ENCODE peak calls at places on chromosomes 7 and 10, in seven cellular contexts. One of them, this sample, is unnamed.

GRCh38 chr10:123132576-123133477 is 2.9 kb upstream of the HMX3 start:
- DNase-seq in uterus: peak
- DNase-seq in PC-3: peak
- DNase-seq in AG04450: peak
- DNase-seq in IMR-90: peak
- DNase-seq in choroid plexus epithelial cell: peak
- DNase-seq in GM12865: peak
- DNase-seq in this sample: no peak

GRCh38 chr10:108434818-108435217 is 1270.3 kb upstream of the SORCS1 start:
- DNase-seq in GM12865: no peak
- DNase-seq in IMR-90: no peak
- DNase-seq in uterus: no peak
- DNase-seq in PC-3: peak
- DNase-seq in choroid plexus epithelial cell: no peak
- DNase-seq in AG04450: no peak
- DNase-seq in this sample: no peak

GRCh38 chr10:22606164-22606614 is 108.2 kb downstream of the PIP4K2A start:
- DNase-seq in AG04450: no peak
- DNase-seq in IMR-90: peak
- DNase-seq in uterus: no peak
- DNase-seq in PC-3: peak
- DNase-seq in choroid plexus epithelial cell: peak
- DNase-seq in GM12865: peak
- DNase-seq in this sample: no peak

GRCh38 chr7:155009570-155010157 is 6.7 kb upstream of the PAXIP1 start:
- DNase-seq in AG04450: no peak
- DNase-seq in IMR-90: no peak
- DNase-seq in choroid plexus epithelial cell: peak
- DNase-seq in GM12865: peak
- DNase-seq in PC-3: peak
- DNase-seq in uterus: no peak
- DNase-seq in this sample: no peak

GRCh38 chr7:48563334-48563733 is 361.0 kb upstream of the CDC14C start:
- DNase-seq in PC-3: peak
- DNase-seq in GM12865: peak
- DNase-seq in uterus: no peak
- DNase-seq in choroid plexus epithelial cell: no peak
- DNase-seq in IMR-90: no peak
- DNase-seq in AG04450: no peak
- DNase-seq in this sample: no peak

GRCh38 chr7:16579216-16579615 is 52.6 kb downstream of the LRRC72 start:
- DNase-seq in uterus: no peak
- DNase-seq in choroid plexus epithelial cell: no peak
- DNase-seq in GM12865: no peak
- DNase-seq in PC-3: no peak
- DNase-seq in AG04450: no peak
- DNase-seq in IMR-90: no peak
- DNase-seq in this sample: no peak

GRCh38 chr7:47292832-47293309 is 289.0 kb downstream of the TNS3 start:
- DNase-seq in uterus: no peak
- DNase-seq in GM12865: no peak
- DNase-seq in IMR-90: peak
- DNase-seq in choroid plexus epithelial cell: peak
- DNase-seq in PC-3: no peak
- DNase-seq in AG04450: no peak
- DNase-seq in this sample: no peak

GRCh38 chr10:1886039-1886438 is 148.7 kb upstream of the ADARB2 start:
- DNase-seq in choroid plexus epithelial cell: no peak
- DNase-seq in AG04450: no peak
- DNase-seq in IMR-90: no peak
- DNase-seq in PC-3: no peak
- DNase-seq in GM12865: no peak
- DNase-seq in uterus: no peak
- DNase-seq in this sample: no peak

GRCh38 chr10:71964669-71965515 is 697 bp downstream of the CHST3 start:
- DNase-seq in AG04450: no peak
- DNase-seq in choroid plexus epithelial cell: peak
- DNase-seq in IMR-90: peak
- DNase-seq in PC-3: peak
- DNase-seq in uterus: peak
- DNase-seq in GM12865: no peak
- DNase-seq in this sample: no peak

GRCh38 chr10:119306514-119306951 is 99.2 kb downstream of the GRK5 start:
- DNase-seq in AG04450: no peak
- DNase-seq in GM12865: peak
- DNase-seq in PC-3: peak
- DNase-seq in IMR-90: no peak
- DNase-seq in uterus: no peak
- DNase-seq in choroid plexus epithelial cell: no peak
- DNase-seq in this sample: no peak

GRCh38 chr10:119306964-119307363 is 99.6 kb downstream of the GRK5 start:
- DNase-seq in uterus: no peak
- DNase-seq in choroid plexus epithelial cell: no peak
- DNase-seq in PC-3: peak
- DNase-seq in IMR-90: peak
- DNase-seq in GM12865: no peak
- DNase-seq in AG04450: no peak
- DNase-seq in this sample: no peak

GRCh38 chr10:119304541-119304940 is 97.2 kb downstream of the GRK5 start:
- DNase-seq in choroid plexus epithelial cell: no peak
- DNase-seq in AG04450: no peak
- DNase-seq in uterus: no peak
- DNase-seq in IMR-90: no peak
- DNase-seq in GM12865: no peak
- DNase-seq in PC-3: no peak
- DNase-seq in this sample: no peak

GRCh38 chr10:119303886-119304285 is 96.5 kb downstream of the GRK5 start:
- DNase-seq in AG04450: no peak
- DNase-seq in GM12865: no peak
- DNase-seq in IMR-90: no peak
- DNase-seq in uterus: no peak
- DNase-seq in choroid plexus epithelial cell: no peak
- DNase-seq in PC-3: peak
- DNase-seq in this sample: no peak

DNA sequence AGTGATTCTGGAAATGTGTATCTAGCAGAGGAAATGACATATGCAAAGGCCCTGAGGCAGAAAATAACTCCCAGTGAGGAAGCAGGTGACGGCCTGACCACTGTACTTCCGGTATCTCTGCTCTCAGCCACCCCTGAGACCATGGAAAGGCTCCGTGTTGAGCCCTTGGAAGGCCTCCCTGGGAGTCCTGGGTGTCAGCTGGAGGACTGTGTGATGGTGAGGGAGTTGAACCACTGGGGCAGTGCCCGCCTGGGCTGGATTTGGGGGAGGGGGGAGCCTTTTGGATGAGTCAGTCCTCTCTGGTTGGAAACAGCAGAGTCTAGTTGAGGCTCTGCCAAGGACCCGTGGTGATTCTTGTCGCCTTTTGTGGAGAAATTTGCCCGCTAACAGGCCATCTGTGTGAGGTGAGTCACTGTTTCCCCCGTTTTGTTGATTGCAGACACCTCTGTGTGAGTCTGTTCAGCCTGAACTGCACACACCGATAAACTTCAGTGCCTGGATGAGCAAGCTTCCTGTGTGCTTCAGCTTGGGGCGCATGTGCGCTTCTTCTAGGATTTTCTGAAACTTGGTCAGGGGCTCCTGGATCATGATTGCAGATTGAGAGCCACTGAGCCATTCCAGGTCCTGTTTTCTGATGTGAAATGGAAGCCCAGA is 98.6 kb downstream of the GRK5 start:
- DNase-seq in AG04450: peak
- DNase-seq in GM12865: peak
- DNase-seq in PC-3: peak
- DNase-seq in uterus: peak
- DNase-seq in IMR-90: peak
- DNase-seq in choroid plexus epithelial cell: peak
- DNase-seq in this sample: peak
- H3K4me3 ChIP-seq in AG04450: no peak
- H3K4me3 ChIP-seq in GM12865: peak
- H3K4me3 ChIP-seq in PC-3: no peak
- H3K4me3 ChIP-seq in uterus: no peak
- H3K4me3 ChIP-seq in IMR-90: no peak
- H3K4me3 ChIP-seq in choroid plexus epithelial cell: no peak
- H3K4me3 ChIP-seq in this sample: no peak

DNA sequence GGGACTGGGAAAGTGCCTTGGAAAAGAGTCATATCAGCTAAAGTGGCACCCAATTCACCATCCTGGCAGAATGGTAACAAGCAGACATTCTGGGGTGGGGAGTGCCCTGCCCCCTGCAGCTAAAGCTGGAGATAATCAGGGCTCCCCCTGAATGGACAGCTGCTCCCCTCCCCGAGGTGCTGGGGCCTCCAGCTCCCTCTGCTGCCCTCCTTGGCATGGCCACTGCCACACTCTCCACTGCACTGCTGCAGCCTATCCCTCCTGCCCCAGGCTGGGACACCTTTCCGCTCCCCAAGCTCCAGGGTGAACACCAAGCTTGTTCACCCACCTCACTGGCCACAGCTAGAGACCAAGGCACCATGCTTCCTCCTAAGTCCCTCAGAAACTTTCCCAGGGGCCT is 9.8 kb upstream of the PARD3 start:
- DNase-seq in AG04450: no peak
- DNase-seq in uterus: no peak
- DNase-seq in choroid plexus epithelial cell: no peak
- DNase-seq in IMR-90: no peak
- DNase-seq in GM12865: no peak
- DNase-seq in PC-3: peak
- DNase-seq in this sample: no peak
- TF ChIP-seq CTCF in AG04450: peak
- TF ChIP-seq CTCF in uterus: peak
- TF ChIP-seq CTCF in choroid plexus epithelial cell: peak
- TF ChIP-seq CTCF in IMR-90: peak
- TF ChIP-seq CTCF in GM12865: no peak
- TF ChIP-seq CTCF in PC-3: peak
- TF ChIP-seq CTCF in this sample: peak

DNA sequence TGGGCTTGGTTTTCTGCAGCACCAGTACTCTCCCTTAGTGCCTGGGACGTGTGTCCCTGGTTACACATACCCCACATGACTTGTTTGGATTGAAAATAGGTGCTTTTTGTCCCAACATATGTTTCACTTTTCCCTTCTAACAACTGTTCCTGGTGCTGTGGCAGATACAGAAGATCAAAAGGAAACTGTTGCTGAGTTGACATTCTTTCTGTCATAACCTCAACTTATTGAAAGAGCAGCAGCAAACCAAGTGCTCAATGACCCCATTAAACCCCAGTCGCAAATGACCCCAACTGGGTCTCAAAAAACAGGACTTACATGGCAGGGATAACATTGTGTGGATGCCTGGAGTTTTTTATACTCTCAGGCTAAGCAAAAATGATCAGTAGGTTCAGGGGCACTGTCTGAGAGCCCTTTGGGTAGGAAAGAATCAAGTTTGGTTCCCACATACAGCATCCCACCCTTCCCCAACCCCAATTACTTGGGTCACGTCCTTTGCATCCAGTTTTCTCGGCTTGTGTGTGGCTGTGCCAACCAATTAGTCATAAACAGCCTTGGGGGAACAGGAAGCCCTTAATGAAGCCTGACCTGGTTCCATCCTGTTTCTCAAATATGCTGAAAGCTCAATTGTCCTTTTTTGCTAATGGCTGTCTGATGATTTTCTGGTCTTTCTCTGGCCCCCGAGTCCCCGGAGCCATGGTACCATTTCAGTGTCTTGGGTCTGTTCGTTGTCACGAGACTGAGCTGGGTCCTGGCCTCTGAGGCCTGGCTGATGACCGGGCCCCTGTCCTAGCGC is 4.9 kb downstream of the HKDC1 start:
- DNase-seq in PC-3: peak
- DNase-seq in AG04450: no peak
- DNase-seq in uterus: no peak
- DNase-seq in choroid plexus epithelial cell: no peak
- DNase-seq in IMR-90: no peak
- DNase-seq in GM12865: peak
- DNase-seq in this sample: no peak
- H3K4me3 ChIP-seq in PC-3: no peak
- H3K4me3 ChIP-seq in AG04450: no peak
- H3K4me3 ChIP-seq in uterus: no peak
- H3K4me3 ChIP-seq in choroid plexus epithelial cell: no peak
- H3K4me3 ChIP-seq in IMR-90: no peak
- H3K4me3 ChIP-seq in GM12865: no peak
- H3K4me3 ChIP-seq in this sample: no peak

GRCh38 chr10:89369142-89370105 is 8.4 kb upstream of the IFIT1B start:
- DNase-seq in AG04450: no peak
- DNase-seq in IMR-90: peak
- DNase-seq in PC-3: peak
- DNase-seq in GM12865: peak
- DNase-seq in uterus: no peak
- DNase-seq in choroid plexus epithelial cell: peak
- DNase-seq in this sample: no peak
- TF ChIP-seq CTCF in AG04450: peak
- TF ChIP-seq CTCF in IMR-90: peak
- TF ChIP-seq CTCF in PC-3: peak
- TF ChIP-seq CTCF in GM12865: peak
- TF ChIP-seq CTCF in uterus: peak
- TF ChIP-seq CTCF in choroid plexus epithelial cell: peak
- TF ChIP-seq CTCF in this sample: peak